ENCODE peak calls at places on chromosomes 6 and 20, in four cellular contexts. V is caudate nucleus, T is BE2C, F is AG09309. P is an unnamed sample.

GRCh38 chr6:169777896-169778295 is 26.5 kb downstream of the ERMARD start:
- DNase-seq in F (no peak), V (no peak), T (no peak), P (no peak)

GRCh38 chr6:89032599-89032998 is 48.0 kb upstream of the PNRC1 start:
- DNase-seq in T (no peak), F (no peak), V (no peak), P (no peak)

GRCh38 chr6:35213824-35214756 is at the start of gene SCUBE3:
- DNase-seq in V (no peak), F (no peak), T (peak; percentile 38), P (no peak)

GRCh38 chr20:38242848-38243449 is 17.6 kb downstream of the KIAA1755 start:
- DNase-seq in V (no peak), F (no peak), T (no peak), P (no peak)

GRCh38 chr6:47727391-47727790 is 29.0 kb downstream of the ADGRF4 start:
- DNase-seq in T (no peak), V (no peak), F (no peak), P (no peak)

GRCh38 chr20:7359739-7360138 is 580.5 kb downstream of the HAO1 start:
- DNase-seq in F (no peak), V (no peak), T (no peak), P (no peak)

GRCh38 chr6:164825386-164825785 is 484.0 kb downstream of the C6orf118 start:
- DNase-seq in F (no peak), V (no peak), T (no peak), P (no peak)

GRCh38 chr6:157148391-157149323 is 174.7 kb downstream of the TMEM242 start:
- DNase-seq in V (peak; percentile 34), F (peak; percentile 76), T (peak; percentile 89), P (no peak)

GRCh38 chr6:137903274-137903932 is 36.3 kb downstream of the TNFAIP3 start:
- DNase-seq in T (no peak), V (no peak), F (no peak), P (no peak)